ENCODE peak calls at places on chromosomes 13 and 19, in eight cellular contexts. B is A172; J is AG09319; M is stimulated activated CD8-positive, alpha-beta memory T cell treated with anti-CD3 and anti-CD28 coated beads, Interleukin-2, amount 100 ng/mL, for 48 hours; L is hepatocyte; I is HEK293T; X is germinal center; G is endothelial cell. V is an unnamed sample.

GRCh38 chr19:37251308-37252229 is 33.6 kb downstream of the ZNF383 start:
- DNase-seq in B (peak), J (peak), M (peak), L (no peak), I (peak), X (peak), G (no peak), V (peak)

GRCh38 chr19:48806818-48807589 is 3.8 kb downstream of the BCAT2 start:
- DNase-seq in B (peak), J (no peak), M (no peak), L (peak), I (peak), X (no peak), G (peak), V (no peak)

GRCh38 chr13:50026788-50027473 is 11.7 kb downstream of the KCNRG start:
- DNase-seq in B (no peak), J (no peak), M (no peak), L (no peak), I (no peak), X (peak), G (no peak), V (no peak)

GRCh38 chr13:38952827-38953226 is 37.8 kb downstream of the STOML3 start:
- DNase-seq in B (no peak), J (no peak), M (no peak), L (no peak), I (no peak), X (no peak), G (no peak), V (peak)

GRCh38 chr19:2663920-2664571 is 38.4 kb downstream of the GNG7 start:
- DNase-seq in B (no peak), J (no peak), M (no peak), L (no peak), I (no peak), X (peak), G (no peak), V (no peak)

GRCh38 chr13:109807345-109807744 is 21.0 kb upstream of the IRS2 start:
- DNase-seq in B (no peak), J (no peak), M (no peak), L (no peak), I (no peak), X (no peak), G (no peak), V (no peak)

GRCh38 chr19:13154241-13154778 is 4.1 kb downstream of the IER2 start:
- DNase-seq in B (peak), J (peak), M (peak), L (peak), I (no peak), X (peak), G (peak), V (peak)

GRCh38 chr19:38062959-38063786 is 156.2 kb downstream of the SIPA1L3 start:
- DNase-seq in B (peak), J (no peak), M (no peak), L (no peak), I (no peak), X (no peak), G (no peak), V (no peak)